ENCODE peak calls at places on chromosomes 12 and 14, in eight cellular contexts. One of them, this sample, is unnamed.
A peak's percentile ranks its signal among the peaks of the same experiment; 100 is the strongest.

GRCh38 chr12:79307340-79307739 is 383.4 kb downstream of the PAWR start:
- DNase-seq in body of pancreas: no peak
- DNase-seq in PC-9: no peak
- DNase-seq in esophagus squamous epithelium: no peak
- DNase-seq in upper lobe of right lung: no peak
- DNase-seq in endothelial cell of umbilical vein: no peak
- DNase-seq in hepatocyte: no peak
- DNase-seq in fibroblast of lung: no peak
- DNase-seq in this sample: no peak

GRCh38 chr12:48021485-48022179 is 17.4 kb upstream of the COL2A1 start:
- DNase-seq in body of pancreas: no peak
- DNase-seq in PC-9: peak; percentile 98
- DNase-seq in esophagus squamous epithelium: no peak
- DNase-seq in upper lobe of right lung: no peak
- DNase-seq in endothelial cell of umbilical vein: no peak
- DNase-seq in hepatocyte: peak; percentile 53
- DNase-seq in fibroblast of lung: no peak
- DNase-seq in this sample: peak; percentile 58

GRCh38 chr12:6372403-6373003 is 2.9 kb downstream of the SCNN1A start:
- DNase-seq in body of pancreas: peak; percentile 45
- DNase-seq in PC-9: peak; percentile 93
- DNase-seq in esophagus squamous epithelium: no peak
- DNase-seq in upper lobe of right lung: peak; percentile 75
- DNase-seq in endothelial cell of umbilical vein: peak; percentile 58
- DNase-seq in hepatocyte: peak; percentile 72
- DNase-seq in fibroblast of lung: peak; percentile 87
- DNase-seq in this sample: peak; percentile 56

GRCh38 chr12:70359458-70360197 is 6.5 kb upstream of the KCNMB4 start:
- DNase-seq in body of pancreas: no peak
- DNase-seq in PC-9: no peak
- DNase-seq in esophagus squamous epithelium: no peak
- DNase-seq in upper lobe of right lung: no peak
- DNase-seq in endothelial cell of umbilical vein: peak; percentile 26
- DNase-seq in hepatocyte: no peak
- DNase-seq in fibroblast of lung: no peak
- DNase-seq in this sample: no peak

GRCh38 chr12:116693259-116694227 is 44.3 kb downstream of the SPRING1 start:
- DNase-seq in body of pancreas: peak; percentile 64
- DNase-seq in PC-9: no peak
- DNase-seq in esophagus squamous epithelium: no peak
- DNase-seq in upper lobe of right lung: no peak
- DNase-seq in endothelial cell of umbilical vein: no peak
- DNase-seq in hepatocyte: peak; percentile 27
- DNase-seq in fibroblast of lung: no peak
- DNase-seq in this sample: no peak

GRCh38 chr14:56310643-56311042 is 192.4 kb downstream of the PELI2 start:
- DNase-seq in body of pancreas: no peak
- DNase-seq in PC-9: no peak
- DNase-seq in esophagus squamous epithelium: no peak
- DNase-seq in upper lobe of right lung: no peak
- DNase-seq in endothelial cell of umbilical vein: peak; percentile 27
- DNase-seq in hepatocyte: no peak
- DNase-seq in fibroblast of lung: peak; percentile 75
- DNase-seq in this sample: no peak

GRCh38 chr12:92784795-92785562 is 82.2 kb downstream of the PLEKHG7 start:
- DNase-seq in body of pancreas: peak; percentile 15
- DNase-seq in PC-9: peak; percentile 74
- DNase-seq in esophagus squamous epithelium: no peak
- DNase-seq in upper lobe of right lung: no peak
- DNase-seq in endothelial cell of umbilical vein: peak; percentile 90
- DNase-seq in hepatocyte: peak; percentile 82
- DNase-seq in fibroblast of lung: peak; percentile 76
- DNase-seq in this sample: no peak

GRCh38 chr14:25431211-25432076 is 381.5 kb upstream of the STXBP6 start:
- DNase-seq in body of pancreas: peak; percentile 32
- DNase-seq in PC-9: no peak
- DNase-seq in esophagus squamous epithelium: no peak
- DNase-seq in upper lobe of right lung: no peak
- DNase-seq in endothelial cell of umbilical vein: no peak
- DNase-seq in hepatocyte: peak; percentile 59
- DNase-seq in fibroblast of lung: no peak
- DNase-seq in this sample: no peak

GRCh38 chr12:118189761-118190181 is 53.8 kb downstream of the PEBP1 start:
- DNase-seq in body of pancreas: peak; percentile 58
- DNase-seq in PC-9: no peak
- DNase-seq in esophagus squamous epithelium: no peak
- DNase-seq in upper lobe of right lung: no peak
- DNase-seq in endothelial cell of umbilical vein: peak; percentile 47
- DNase-seq in hepatocyte: peak; percentile 33
- DNase-seq in fibroblast of lung: peak; percentile 72
- DNase-seq in this sample: no peak

GRCh38 chr12:102216086-102216691 is 18.6 kb upstream of the PMCH start:
- DNase-seq in body of pancreas: no peak
- DNase-seq in PC-9: no peak
- DNase-seq in esophagus squamous epithelium: no peak
- DNase-seq in upper lobe of right lung: no peak
- DNase-seq in endothelial cell of umbilical vein: peak; percentile 55
- DNase-seq in hepatocyte: peak; percentile 12
- DNase-seq in fibroblast of lung: peak; percentile 63
- DNase-seq in this sample: no peak

GRCh38 chr12:62210422-62210821 is 49.8 kb upstream of the USP15 start:
- DNase-seq in body of pancreas: peak; percentile 49
- DNase-seq in PC-9: no peak
- DNase-seq in esophagus squamous epithelium: no peak
- DNase-seq in upper lobe of right lung: no peak
- DNase-seq in endothelial cell of umbilical vein: peak; percentile 39
- DNase-seq in hepatocyte: peak; percentile 55
- DNase-seq in fibroblast of lung: peak; percentile 27
- DNase-seq in this sample: peak; percentile 54

GRCh38 chr12:105740337-105740736 is 398.4 kb downstream of the NUAK1 start:
- DNase-seq in body of pancreas: no peak
- DNase-seq in PC-9: no peak
- DNase-seq in esophagus squamous epithelium: no peak
- DNase-seq in upper lobe of right lung: no peak
- DNase-seq in endothelial cell of umbilical vein: peak; percentile 6
- DNase-seq in hepatocyte: no peak
- DNase-seq in fibroblast of lung: no peak
- DNase-seq in this sample: no peak

GRCh38 chr12:92987362-92987761 is 58.3 kb upstream of the EEA1 start:
- DNase-seq in body of pancreas: peak; percentile 27
- DNase-seq in PC-9: peak; percentile 72
- DNase-seq in esophagus squamous epithelium: no peak
- DNase-seq in upper lobe of right lung: no peak
- DNase-seq in endothelial cell of umbilical vein: peak; percentile 82
- DNase-seq in hepatocyte: peak; percentile 85
- DNase-seq in fibroblast of lung: peak; percentile 62
- DNase-seq in this sample: no peak

GRCh38 chr12:81270385-81270784 is 192.5 kb downstream of the ACSS3 start:
- DNase-seq in body of pancreas: no peak
- DNase-seq in PC-9: no peak
- DNase-seq in esophagus squamous epithelium: no peak
- DNase-seq in upper lobe of right lung: no peak
- DNase-seq in endothelial cell of umbilical vein: no peak
- DNase-seq in hepatocyte: no peak
- DNase-seq in fibroblast of lung: no peak
- DNase-seq in this sample: no peak

GRCh38 chr14:96307434-96307833 is 51.4 kb downstream of the BDKRB1 start:
- DNase-seq in body of pancreas: no peak
- DNase-seq in PC-9: no peak
- DNase-seq in esophagus squamous epithelium: no peak
- DNase-seq in upper lobe of right lung: no peak
- DNase-seq in endothelial cell of umbilical vein: no peak
- DNase-seq in hepatocyte: no peak
- DNase-seq in fibroblast of lung: no peak
- DNase-seq in this sample: no peak

GRCh38 chr14:96303981-96304380 is 48.0 kb downstream of the BDKRB1 start:
- DNase-seq in body of pancreas: no peak
- DNase-seq in PC-9: no peak
- DNase-seq in esophagus squamous epithelium: no peak
- DNase-seq in upper lobe of right lung: no peak
- DNase-seq in endothelial cell of umbilical vein: no peak
- DNase-seq in hepatocyte: no peak
- DNase-seq in fibroblast of lung: no peak
- DNase-seq in this sample: no peak

GRCh38 chr14:96309128-96309906 is 53.3 kb downstream of the BDKRB1 start:
- DNase-seq in body of pancreas: peak; percentile 26
- DNase-seq in PC-9: no peak
- DNase-seq in esophagus squamous epithelium: no peak
- DNase-seq in upper lobe of right lung: no peak
- DNase-seq in endothelial cell of umbilical vein: no peak
- DNase-seq in hepatocyte: peak; percentile 60
- DNase-seq in fibroblast of lung: no peak
- DNase-seq in this sample: no peak

GRCh38 chr14:96309907-96310330 is 53.2 kb downstream of the ATG2B start:
- DNase-seq in body of pancreas: no peak
- DNase-seq in PC-9: no peak
- DNase-seq in esophagus squamous epithelium: no peak
- DNase-seq in upper lobe of right lung: no peak
- DNase-seq in endothelial cell of umbilical vein: no peak
- DNase-seq in hepatocyte: peak; percentile 24
- DNase-seq in fibroblast of lung: no peak
- DNase-seq in this sample: no peak

GRCh38 chr14:96304956-96305355 is 48.9 kb downstream of the BDKRB1 start:
- DNase-seq in body of pancreas: no peak
- DNase-seq in PC-9: no peak
- DNase-seq in esophagus squamous epithelium: no peak
- DNase-seq in upper lobe of right lung: no peak
- DNase-seq in endothelial cell of umbilical vein: no peak
- DNase-seq in hepatocyte: no peak
- DNase-seq in fibroblast of lung: no peak
- DNase-seq in this sample: no peak
- TF ChIP-seq CTCF in body of pancreas: no peak
- TF ChIP-seq CTCF in PC-9: no peak
- TF ChIP-seq CTCF in esophagus squamous epithelium: peak; percentile 11
- TF ChIP-seq CTCF in upper lobe of right lung: no peak
- TF ChIP-seq CTCF in endothelial cell of umbilical vein: no peak
- TF ChIP-seq CTCF in hepatocyte: no peak
- TF ChIP-seq CTCF in fibroblast of lung: no peak
- TF ChIP-seq CTCF in this sample: no peak

GRCh38 chr14:102899516-102899900 is 23.0 kb upstream of the AMN start:
- DNase-seq in body of pancreas: no peak
- DNase-seq in PC-9: no peak
- DNase-seq in esophagus squamous epithelium: no peak
- DNase-seq in upper lobe of right lung: peak; percentile 35
- DNase-seq in endothelial cell of umbilical vein: no peak
- DNase-seq in hepatocyte: no peak
- DNase-seq in fibroblast of lung: no peak
- DNase-seq in this sample: no peak

GRCh38 chr14:102898298-102898697 is 24.2 kb upstream of the AMN start:
- DNase-seq in body of pancreas: no peak
- DNase-seq in PC-9: no peak
- DNase-seq in esophagus squamous epithelium: no peak
- DNase-seq in upper lobe of right lung: peak; percentile 56
- DNase-seq in endothelial cell of umbilical vein: no peak
- DNase-seq in hepatocyte: no peak
- DNase-seq in fibroblast of lung: no peak
- DNase-seq in this sample: no peak

GRCh38 chr14:102900631-102901571 is 21.6 kb upstream of the AMN start:
- DNase-seq in body of pancreas: no peak
- DNase-seq in PC-9: no peak
- DNase-seq in esophagus squamous epithelium: no peak
- DNase-seq in upper lobe of right lung: peak; percentile 67
- DNase-seq in endothelial cell of umbilical vein: no peak
- DNase-seq in hepatocyte: no peak
- DNase-seq in fibroblast of lung: no peak
- DNase-seq in this sample: no peak

GRCh38 chr14:102897299-102898027 is 25.0 kb upstream of the AMN start:
- DNase-seq in body of pancreas: no peak
- DNase-seq in PC-9: no peak
- DNase-seq in esophagus squamous epithelium: no peak
- DNase-seq in upper lobe of right lung: peak; percentile 34
- DNase-seq in endothelial cell of umbilical vein: no peak
- DNase-seq in hepatocyte: no peak
- DNase-seq in fibroblast of lung: no peak
- DNase-seq in this sample: no peak

DNA sequence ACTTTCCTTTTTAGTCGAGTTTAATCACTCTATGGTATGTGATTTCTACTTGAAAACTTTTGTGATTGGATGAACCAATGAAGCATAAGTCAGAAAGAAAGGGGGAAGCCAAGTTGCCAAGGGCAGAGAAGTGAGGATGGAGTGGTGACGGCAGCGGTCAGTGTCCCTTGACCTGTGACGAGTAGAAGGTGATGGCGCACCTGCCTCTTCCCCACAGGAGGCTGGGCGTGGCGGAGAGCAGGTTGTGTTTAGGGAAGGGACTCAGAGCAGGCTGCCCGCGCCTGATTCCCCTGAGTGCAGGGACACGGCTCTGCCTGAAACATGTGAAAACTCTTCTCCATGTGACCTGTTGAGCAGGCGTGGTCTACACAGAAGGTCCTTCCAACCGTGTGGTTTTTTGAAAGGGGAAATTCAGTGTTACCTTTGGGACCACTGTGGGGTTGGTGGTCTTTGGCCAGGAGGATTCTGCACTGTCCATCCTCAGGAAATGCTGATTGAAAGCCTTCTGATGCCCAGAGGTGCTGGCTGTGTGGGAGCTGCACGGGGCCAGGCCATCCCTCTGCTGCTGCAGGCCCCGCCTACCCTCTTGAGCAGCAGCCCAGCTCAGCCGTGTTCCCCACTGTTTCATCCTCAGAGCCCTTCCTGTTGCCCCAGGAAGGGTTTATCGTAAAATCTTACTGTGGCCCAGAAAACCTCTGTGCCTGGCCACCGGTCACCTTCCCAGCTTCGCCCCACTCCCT is 23.5 kb upstream of the AMN start:
- DNase-seq in body of pancreas: no peak
- DNase-seq in PC-9: no peak
- DNase-seq in esophagus squamous epithelium: no peak
- DNase-seq in upper lobe of right lung: peak; percentile 56
- DNase-seq in endothelial cell of umbilical vein: no peak
- DNase-seq in hepatocyte: no peak
- DNase-seq in fibroblast of lung: no peak
- DNase-seq in this sample: no peak
- H3K36me3 ChIP-seq in body of pancreas: no peaks in the 10 kb centered on the region
- H3K36me3 ChIP-seq in PC-9: peaks cover 7% of the 10 kb centered on the region
- H3K36me3 ChIP-seq in esophagus squamous epithelium: peaks cover 75% of the 10 kb centered on the region
- H3K36me3 ChIP-seq in upper lobe of right lung: peaks cover 11% of the 10 kb centered on the region
- H3K36me3 ChIP-seq in endothelial cell of umbilical vein: peaks cover 5% of the 10 kb centered on the region
- H3K36me3 ChIP-seq in hepatocyte: no peaks in the 10 kb centered on the region
- H3K36me3 ChIP-seq in fibroblast of lung: no peaks in the 10 kb centered on the region
- H3K36me3 ChIP-seq in this sample: no peaks in the 10 kb centered on the region

DNA sequence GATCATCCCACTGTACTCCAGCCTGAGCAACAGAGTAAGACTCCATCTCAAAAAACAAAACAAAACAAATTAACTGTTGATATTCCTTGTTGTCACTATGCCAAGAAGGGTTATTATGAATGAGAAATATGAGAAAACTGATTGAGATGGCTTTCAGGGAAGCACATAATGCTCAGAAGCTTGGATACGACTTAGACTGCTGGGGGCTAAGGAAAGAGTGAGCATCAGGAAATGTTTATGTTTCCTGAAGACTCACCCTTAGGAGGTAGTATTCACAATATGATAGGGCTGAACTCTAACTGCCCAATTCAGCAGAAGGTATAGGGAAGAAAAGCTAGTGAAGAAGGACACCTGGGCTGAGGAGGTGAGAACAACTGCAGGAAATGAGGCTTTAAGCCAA is 6.3 kb downstream of the STYK1 start:
- DNase-seq in body of pancreas: no peak
- DNase-seq in PC-9: no peak
- DNase-seq in esophagus squamous epithelium: no peak
- DNase-seq in upper lobe of right lung: no peak
- DNase-seq in endothelial cell of umbilical vein: peak; percentile 47
- DNase-seq in hepatocyte: no peak
- DNase-seq in fibroblast of lung: no peak
- DNase-seq in this sample: no peak
- H3K4me1 ChIP-seq in body of pancreas: no peaks in the 10 kb centered on the region
- H3K4me1 ChIP-seq in PC-9: peaks cover 11% of the 10 kb centered on the region
- H3K4me1 ChIP-seq in esophagus squamous epithelium: no peaks in the 10 kb centered on the region
- H3K4me1 ChIP-seq in upper lobe of right lung: no peaks in the 10 kb centered on the region
- H3K4me1 ChIP-seq in endothelial cell of umbilical vein: peaks cover 41% of the 10 kb centered on the region
- H3K4me1 ChIP-seq in hepatocyte: no peaks in the 10 kb centered on the region
- H3K4me1 ChIP-seq in fibroblast of lung: no peaks in the 10 kb centered on the region
- H3K4me1 ChIP-seq in this sample: peaks cover 28% of the 10 kb centered on the region

GRCh38 chr12:125122668-125123067 is 57.4 kb downstream of the AACS start:
- DNase-seq in body of pancreas: no peak
- DNase-seq in PC-9: no peak
- DNase-seq in esophagus squamous epithelium: no peak
- DNase-seq in upper lobe of right lung: no peak
- DNase-seq in endothelial cell of umbilical vein: no peak
- DNase-seq in hepatocyte: no peak
- DNase-seq in fibroblast of lung: no peak
- DNase-seq in this sample: no peak
- TF ChIP-seq CTCF in body of pancreas: no peak
- TF ChIP-seq CTCF in PC-9: no peak
- TF ChIP-seq CTCF in esophagus squamous epithelium: no peak
- TF ChIP-seq CTCF in upper lobe of right lung: no peak
- TF ChIP-seq CTCF in endothelial cell of umbilical vein: no peak
- TF ChIP-seq CTCF in hepatocyte: no peak
- TF ChIP-seq CTCF in fibroblast of lung: no peak
- TF ChIP-seq CTCF in this sample: no peak

This sample was measured in mucosa of descending colon.